ENCODE peak calls at places on chromosomes 7 and 10, in five cellular contexts. Q, X, M, C and K are unnamed samples.

GRCh38 chr7:17844514-17845196 is 95.6 kb downstream of the SNX13 start:
- DNase-seq in Q (no peak), X (no peak), M (no peak), C (no peak), K (no peak)

GRCh38 chr7:41295455-41295815 is 407.5 kb downstream of the INHBA start:
- DNase-seq in Q (no peak), X (no peak), M (no peak), C (no peak), K (no peak)

GRCh38 chr7:115097175-115097671 is 175.3 kb downstream of the MDFIC start:
- DNase-seq in Q (no peak), X (no peak), M (peak), C (no peak), K (no peak)

GRCh38 chr7:90166153-90166552 is 11.9 kb downstream of the STEAP1 start:
- DNase-seq in Q (no peak), X (no peak), M (no peak), C (no peak), K (no peak)

GRCh38 chr10:69057261-69057950 is 30.5 kb upstream of the SRGN start:
- DNase-seq in Q (no peak), X (peak), M (peak), C (no peak), K (no peak)

GRCh38 chr7:134731616-134732015 is 47.8 kb upstream of the CALD1 start:
- DNase-seq in Q (no peak), X (no peak), M (no peak), C (no peak), K (no peak)

GRCh38 chr10:119030421-119031250 is 1.1 kb downstream of the NANOS1 start:
- DNase-seq in Q (peak), X (peak), M (peak), C (peak), K (peak)

GRCh38 chr7:138726288-138726687 is 25.1 kb upstream of the SVOPL start:
- DNase-seq in Q (no peak), X (no peak), M (no peak), C (no peak), K (peak)

GRCh38 chr10:6347391-6347951 is 144.7 kb downstream of the PFKFB3 start:
- DNase-seq in Q (no peak), X (no peak), M (no peak), C (peak), K (no peak)

GRCh38 chr10:21626457-21627161 is 92.6 kb downstream of the MLLT10 start:
- DNase-seq in Q (no peak), X (no peak), M (no peak), C (no peak), K (no peak)

GRCh38 chr10:89458760-89459159 is 44.4 kb downstream of the IFIT5 start:
- DNase-seq in Q (no peak), X (no peak), M (no peak), C (no peak), K (no peak)

GRCh38 chr10:74640134-74640533 is 186.3 kb upstream of the KAT6B start:
- DNase-seq in Q (peak), X (no peak), M (no peak), C (peak), K (no peak)

GRCh38 chr10:124233546-124234138 is 140.2 kb upstream of the CHST15 start:
- DNase-seq in Q (no peak), X (no peak), M (no peak), C (no peak), K (no peak)

GRCh38 chr7:19713676-19714075 is 4.8 kb upstream of the POLR1F start:
- DNase-seq in Q (peak), X (no peak), M (peak), C (peak), K (peak)

GRCh38 chr7:144728556-144728955 is 107.3 kb downstream of the TPK1 start:
- DNase-seq in Q (no peak), X (no peak), M (no peak), C (no peak), K (no peak)

GRCh38 chr7:45060295-45060694 is 28.5 kb downstream of the NACAD start:
- DNase-seq in Q (no peak), X (no peak), M (no peak), C (no peak), K (no peak)

GRCh38 chr10:132611026-132611910 is 73.7 kb downstream of the INPP5A start:
- DNase-seq in Q (no peak), X (no peak), M (no peak), C (no peak), K (no peak)

GRCh38 chr10:61981460-61981859 is 80.0 kb downstream of the ARID5B start:
- DNase-seq in Q (no peak), X (no peak), M (no peak), C (no peak), K (no peak)

GRCh38 chr7:28677668-28678067 is 265.4 kb downstream of the CREB5 start:
- DNase-seq in Q (no peak), X (no peak), M (no peak), C (no peak), K (no peak)

GRCh38 chr10:14587540-14588083 is 187.1 kb downstream of the FAM107B start:
- DNase-seq in Q (no peak), X (no peak), M (no peak), C (no peak), K (no peak)

GRCh38 chr7:31192996-31193395 is 140.9 kb downstream of the ADCYAP1R1 start:
- DNase-seq in Q (peak), X (peak), M (peak), C (no peak), K (peak)

GRCh38 chr7:86818903-86819302 is 175.2 kb downstream of the GRM3 start:
- DNase-seq in Q (no peak), X (no peak), M (no peak), C (no peak), K (peak)

GRCh38 chr10:1411451-1411850 is 325.9 kb downstream of the ADARB2 start:
- DNase-seq in Q (no peak), X (no peak), M (no peak), C (no peak), K (no peak)

GRCh38 chr7:106057962-106058901 is 53.9 kb downstream of the SYPL1 start:
- DNase-seq in Q (no peak), X (no peak), M (peak), C (peak), K (no peak)

GRCh38 chr7:26153823-26154783 is 2.1 kb downstream of the NFE2L3 start:
- DNase-seq in Q (peak), X (peak), M (no peak), C (no peak), K (no peak)

GRCh38 chr7:155338632-155339320 is 41.1 kb downstream of the INSIG1 start:
- DNase-seq in Q (no peak), X (peak), M (no peak), C (no peak), K (no peak)

GRCh38 chr10:27369832-27370231 is 129.2 kb upstream of the ACBD5 start:
- DNase-seq in Q (no peak), X (no peak), M (no peak), C (no peak), K (no peak)

GRCh38 chr10:110870823-110871235 is 899 bp upstream of the PDCD4 start:
- DNase-seq in Q (no peak), X (no peak), M (no peak), C (no peak), K (no peak)

GRCh38 chr7:140673063-140673769 is 471 bp downstream of the ADCK2 start:
- DNase-seq in Q (no peak), X (peak), M (no peak), C (no peak), K (peak)

GRCh38 chr7:155999631-156000489 is 187.6 kb upstream of the SHH start:
- DNase-seq in Q (no peak), X (peak), M (no peak), C (no peak), K (no peak)

GRCh38 chr7:124784879-124785818 is 19.6 kb upstream of the GPR37 start:
- DNase-seq in Q (peak), X (no peak), M (peak), C (no peak), K (peak)

GRCh38 chr7:88377421-88377820 is 70.7 kb upstream of the STEAP4 start:
- DNase-seq in Q (peak), X (no peak), M (no peak), C (no peak), K (no peak)

GRCh38 chr7:116653646-116654045 is 18.4 kb upstream of the MET start:
- DNase-seq in Q (no peak), X (no peak), M (no peak), C (no peak), K (no peak)

GRCh38 chr10:94220717-94221116 is 142.0 kb downstream of the NOC3L start:
- DNase-seq in Q (no peak), X (no peak), M (no peak), C (no peak), K (no peak)

GRCh38 chr10:121497513-121497912 is 100.7 kb downstream of the FGFR2 start:
- DNase-seq in Q (no peak), X (no peak), M (no peak), C (no peak), K (no peak)

GRCh38 chr10:112526906-112527305 is 79.9 kb downstream of the VTI1A start:
- DNase-seq in Q (no peak), X (no peak), M (no peak), C (no peak), K (peak)

DNA sequence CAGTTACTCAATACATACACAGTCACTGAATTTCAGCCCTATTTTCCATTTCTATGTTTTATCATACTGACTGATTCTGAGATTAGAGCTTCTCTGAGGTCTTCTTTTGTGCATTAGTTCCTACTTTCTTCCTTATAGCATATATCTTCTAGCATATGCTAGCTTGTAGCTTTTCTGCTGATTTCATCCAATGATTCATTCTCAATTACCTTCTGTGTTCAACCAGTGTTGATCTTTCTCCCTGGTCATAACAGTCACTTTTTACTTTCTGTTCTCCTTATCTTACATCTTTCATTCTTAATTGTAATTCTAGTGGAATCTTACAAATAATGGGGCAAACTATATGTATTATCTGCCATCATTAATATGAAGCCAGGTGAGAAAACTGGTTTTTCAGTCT is 159.5 kb upstream of the HGF start:
- DNase-seq in Q (no peak), X (no peak), M (no peak), C (no peak), K (no peak)
- TF ChIP-seq SUZ12 in Q (no peak), X (no peak), M (no peak), C (no peak), K (no peak)

GRCh38 chr7:147477526-147477925 is 1113.0 kb upstream of the C7orf33 start:
- DNase-seq in Q (no peak), X (no peak), M (no peak), C (no peak), K (no peak)

GRCh38 chr7:147474862-147475261 is 1115.7 kb upstream of the C7orf33 start:
- DNase-seq in Q (no peak), X (no peak), M (no peak), C (no peak), K (no peak)

GRCh38 chr7:147472556-147472955 is 1118.0 kb upstream of the C7orf33 start:
- DNase-seq in Q (no peak), X (no peak), M (no peak), C (no peak), K (no peak)
- TF ChIP-seq SUZ12 in Q (no peak), X (no peak), M (no peak), C (no peak), K (no peak)

GRCh38 chr10:8048281-8049008 is 6.0 kb upstream of the GATA3 start:
- DNase-seq in Q (no peak), X (no peak), M (no peak), C (no peak), K (no peak)
- TF ChIP-seq SUZ12 in Q (peak), X (no peak), M (no peak), C (no peak), K (no peak)

GRCh38 chr7:94011714-94012353 is 7.7 kb upstream of the BET1 start:
- DNase-seq in Q (no peak), X (no peak), M (no peak), C (no peak), K (no peak)
- TF ChIP-seq SUZ12 in Q (no peak), X (no peak), M (no peak), C (no peak), K (no peak)